ENCODE peak calls at places on chromosome 21, in four cellular contexts. K is HepG2, G is GM12878, J is H1. T is an unnamed sample.

GRCh38 chr21:32603131-32603530 is 9.0 kb downstream of the CFAP298 start:
- DNase-seq in K (no peak), J (no peak), G (no peak), T (no peak)

GRCh38 chr21:36433011-36433709 is 46.8 kb downstream of the CLDN14 start:
- DNase-seq in K (no peak), G (no peak), J (no peak), T (no peak)

GRCh38 chr21:45719177-45719802 is 75.8 kb downstream of the PCBP3 start:
- DNase-seq in J (no peak), G (peak; percentile 9), K (no peak), T (no peak)

GRCh38 chr21:28283652-28284490 is 708.8 kb downstream of the LTN1 start:
- DNase-seq in K (peak; percentile 40), G (no peak), J (no peak), T (no peak)

GRCh38 chr21:35850029-35850428 is 210.3 kb downstream of the SETD4 start:
- DNase-seq in J (no peak), G (no peak), K (no peak), T (no peak)

GRCh38 chr21:38349111-38349746 is 92.4 kb downstream of the KCNJ15 start:
- DNase-seq in J (no peak), G (no peak), K (no peak), T (no peak)

GRCh38 chr21:45887121-45887611 is 94.4 kb upstream of the COL6A1 start:
- DNase-seq in G (no peak), K (no peak), J (no peak), T (no peak)

GRCh38 chr21:27233514-27233913 is 266.6 kb upstream of the ADAMTS5 start:
- DNase-seq in K (no peak), J (no peak), G (no peak), T (no peak)

GRCh38 chr21:37742532-37742931 is 173.7 kb downstream of the KCNJ6 start:
- DNase-seq in G (no peak), J (no peak), K (no peak), T (no peak)

GRCh38 chr21:38088916-38089762 is 167.7 kb upstream of the KCNJ15 start:
- DNase-seq in G (no peak), J (no peak), K (no peak), T (peak; percentile 41)

GRCh38 chr21:32887026-32887425 is 115.5 kb upstream of the PAXBP1 start:
- DNase-seq in K (no peak), J (no peak), G (no peak), T (no peak)

GRCh38 chr21:33783580-33783979 is 132.0 kb downstream of the ATP5PO start:
- DNase-seq in G (no peak), J (no peak), K (no peak), T (no peak)

GRCh38 chr21:36584980-36585940 is 105.3 kb upstream of the CLDN14 start:
- DNase-seq in G (no peak), J (no peak), K (no peak), T (no peak)

GRCh38 chr21:45226540-45227326 is 61.0 kb downstream of the POFUT2 start:
- DNase-seq in K (no peak), G (no peak), J (no peak), T (no peak)

GRCh38 chr21:35366348-35367085 is 317.4 kb upstream of the RUNX1 start:
- DNase-seq in J (no peak), K (no peak), G (no peak), T (no peak)

GRCh38 chr21:31205412-31205811 is 138.6 kb downstream of the TIAM1 start:
- DNase-seq in K (no peak), J (no peak), G (no peak), T (no peak)

GRCh38 chr21:29196021-29196663 is 65.7 kb downstream of the MAP3K7CL start:
- DNase-seq in G (peak; percentile 90), J (no peak), K (peak; percentile 70), T (peak; percentile 64)

GRCh38 chr21:32256226-32256625 is 22.6 kb downstream of the MIS18A start:
- DNase-seq in K (no peak), J (no peak), G (no peak), T (no peak)

GRCh38 chr21:37207441-37208009 is 59.6 kb downstream of the VPS26C start:
- DNase-seq in J (no peak), G (peak; percentile 82), K (peak; percentile 93), T (no peak)

GRCh38 chr21:33731447-33731846 is 89.1 kb downstream of the ITSN1 start:
- DNase-seq in G (no peak), K (no peak), J (no peak), T (no peak)

GRCh38 chr21:33642896-33643657 is 776 bp downstream of the ITSN1 start:
- DNase-seq in K (no peak), J (peak; percentile 58), G (no peak), T (peak; percentile 50)

GRCh38 chr21:34078915-34079314 is 5.5 kb downstream of the MRPS6 start:
- DNase-seq in G (no peak), K (no peak), J (no peak), T (no peak)

GRCh38 chr21:33769057-33769456 is 126.8 kb downstream of the ITSN1 start:
- DNase-seq in G (no peak), J (no peak), K (no peak), T (no peak)

GRCh38 chr21:34935452-34935851 is 113.7 kb downstream of the RUNX1 start:
- DNase-seq in J (no peak), K (no peak), G (no peak), T (no peak)

GRCh38 chr21:34877485-34878128 is 171.5 kb downstream of the RUNX1 start:
- DNase-seq in J (no peak), G (no peak), K (no peak), T (no peak)

GRCh38 chr21:25507522-25507921 is 99.8 kb downstream of the MRPL39 start:
- DNase-seq in K (no peak), G (no peak), J (no peak), T (no peak)
- TF ChIP-seq HDAC6 in K (no peak), G (no peak), J (no peak), T (no peak)

GRCh38 chr21:41559658-41560599 is 52.0 kb upstream of the TMPRSS2 start:
- DNase-seq in G (peak; percentile 72), J (no peak), K (no peak), T (no peak)
- TF ChIP-seq BRCA1 in G (no peak), J (no peak), K (no peak), T (no peak)

DNA sequence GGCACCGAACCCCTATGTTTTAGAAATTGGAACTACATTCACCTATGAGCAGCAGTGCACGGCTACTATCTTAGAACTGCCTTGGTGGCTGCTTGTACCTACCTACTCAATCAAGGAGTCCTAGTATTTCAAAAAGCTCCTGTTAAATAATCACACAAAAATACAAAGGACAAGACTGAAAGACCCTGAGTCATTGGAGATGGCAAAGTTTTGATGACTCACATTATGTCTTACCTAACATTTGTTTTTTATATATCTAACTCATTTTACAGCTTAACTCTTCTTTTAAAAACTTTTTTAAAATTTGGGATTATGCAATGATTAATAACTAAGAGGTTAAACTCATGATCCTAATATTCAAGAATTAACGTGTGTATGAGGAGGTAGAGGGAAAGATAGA is 1206.0 kb upstream of the TMPRSS15 start:
- DNase-seq in J (no peak), K (no peak), G (no peak), T (no peak)
- TF ChIP-seq HDAC6 in J (no peak), K (no peak), G (no peak), T (no peak)

GRCh38 chr21:43848771-43849170 is 16.3 kb upstream of the AGPAT3 start:
- DNase-seq in G (no peak), K (no peak), J (no peak), T (no peak)

GRCh38 chr21:43849532-43850299 is 15.3 kb upstream of the AGPAT3 start:
- DNase-seq in K (no peak), J (no peak), G (no peak), T (no peak)

GRCh38 chr21:43846430-43846829 is 18.6 kb upstream of the AGPAT3 start:
- DNase-seq in K (no peak), J (no peak), G (no peak), T (no peak)

GRCh38 chr21:43845386-43845785 is 19.6 kb upstream of the AGPAT3 start:
- DNase-seq in K (no peak), J (no peak), G (no peak), T (no peak)

GRCh38 chr21:43847301-43847700 is 17.7 kb upstream of the AGPAT3 start:
- DNase-seq in G (no peak), K (no peak), J (no peak), T (no peak)
- TF ChIP-seq BRCA1 in G (no peak), K (no peak), J (no peak), T (no peak)

DNA sequence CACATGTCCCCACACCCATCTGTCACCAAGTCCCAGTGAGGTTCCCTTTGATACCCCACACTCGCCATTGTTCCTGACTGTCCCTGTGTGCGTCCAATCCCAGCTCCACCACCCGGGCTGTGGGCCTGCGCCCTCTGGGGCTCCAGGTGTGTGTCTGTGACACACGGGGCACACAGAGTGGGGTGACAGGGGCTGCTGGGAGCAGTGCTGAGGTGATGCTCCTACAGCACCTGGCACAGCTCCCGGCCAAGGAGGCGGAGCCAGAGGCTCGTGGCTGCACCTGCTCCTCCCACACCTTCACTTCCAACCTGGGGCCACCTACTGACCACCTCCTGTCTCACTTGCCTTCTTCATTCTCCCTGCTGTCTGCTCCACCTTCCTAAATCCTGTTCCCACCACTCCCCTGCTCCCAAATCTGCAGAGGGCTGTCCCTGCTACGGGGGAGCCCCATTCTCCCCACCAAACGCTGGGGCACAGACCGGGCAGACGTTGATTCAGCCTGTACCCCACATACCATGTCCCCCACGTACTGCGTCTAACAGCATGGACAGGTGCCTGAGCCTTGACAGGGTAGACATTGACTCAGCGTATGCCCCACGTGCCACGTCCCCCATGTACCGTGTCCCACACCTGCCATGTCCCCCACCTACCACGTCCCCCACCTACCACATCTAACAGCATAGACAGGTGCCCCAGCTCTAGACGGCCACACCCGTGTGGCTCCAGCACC is 16.4 kb downstream of the WDR4 start:
- DNase-seq in G (no peak), K (no peak), J (no peak), T (no peak)
- TF ChIP-seq HDAC6 in G (no peak), K (no peak), J (no peak), T (no peak)

GRCh38 chr21:17575076-17575475 is 37.6 kb downstream of the BTG3 start:
- DNase-seq in J (no peak), G (no peak), K (no peak), T (no peak)

GRCh38 chr21:17577701-17578100 is 35.0 kb downstream of the BTG3 start:
- DNase-seq in K (no peak), G (no peak), J (no peak), T (no peak)

GRCh38 chr21:17572431-17572830 is 40.3 kb downstream of the BTG3 start:
- DNase-seq in G (no peak), J (no peak), K (no peak), T (no peak)

GRCh38 chr21:17578162-17578561 is 34.5 kb downstream of the BTG3 start:
- DNase-seq in K (no peak), G (no peak), J (no peak), T (no peak)

DNA sequence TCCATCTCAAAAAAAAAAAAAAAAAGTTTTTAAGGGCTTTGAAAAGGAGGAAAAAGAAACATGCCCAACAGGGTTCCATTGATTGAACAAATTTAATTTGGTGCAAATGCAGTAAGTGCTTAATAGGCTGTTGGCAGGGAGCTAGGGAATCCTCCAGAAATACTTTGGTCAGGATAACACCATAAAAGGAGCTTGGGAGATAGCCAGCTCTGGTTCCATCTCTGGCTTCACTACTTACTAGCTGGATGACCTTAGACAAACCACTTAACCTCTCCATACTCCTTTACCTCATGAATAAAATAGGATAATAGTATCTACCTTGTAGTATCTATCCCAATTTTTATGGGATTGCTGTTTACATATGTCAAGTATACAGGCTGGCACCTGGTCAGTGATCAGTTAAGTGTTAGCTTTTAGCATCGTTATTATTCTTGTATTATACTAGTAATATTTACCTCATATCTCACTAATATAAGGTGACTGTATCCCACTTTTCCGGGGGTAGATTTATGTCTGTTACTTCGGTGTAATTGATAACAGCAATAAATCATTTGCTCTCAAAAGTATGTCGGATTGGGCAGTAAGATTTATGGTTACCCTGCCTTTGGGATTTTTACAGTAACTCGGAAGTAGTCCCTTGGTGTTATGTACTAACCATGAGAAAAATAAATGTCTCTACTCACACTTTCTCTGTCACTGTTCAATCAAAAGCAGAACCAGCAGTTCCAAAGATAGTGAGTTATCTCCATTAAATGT is 36.4 kb downstream of the BTG3 start:
- DNase-seq in J (no peak), G (no peak), K (no peak), T (no peak)
- TF ChIP-seq BRCA1 in J (no peak), G (no peak), K (no peak), T (no peak)